ENCODE peak calls at places on chromosomes 7 and 10, in six cellular contexts. J is activated CD4-positive, alpha-beta T cell treated with anti-CD3 and anti-CD28 coated beads for 48 hours; Z is HEK293T; B is posterior cingulate gyrus; Y is fibroblast of mammary gland; O is fibroblast of gingiva. L is an unnamed sample.
A peak's percentile ranks its signal among the peaks of the same experiment; 100 is the strongest.

GRCh38 chr10:4981722-4982471 is 18.7 kb downstream of the AKR1C1 start:
- DNase-seq in J (no peak), B (no peak), O (peak; percentile 51), Z (peak; percentile 10), Y (peak; percentile 69), L (peak; percentile 74)

GRCh38 chr7:75804705-75805104 is 8.9 kb downstream of the CCL24 start:
- DNase-seq in Z (no peak), J (no peak), B (no peak), O (no peak), Y (no peak), L (no peak)

GRCh38 chr10:13053794-13054462 is 46.0 kb upstream of the OPTN start:
- DNase-seq in B (no peak), J (no peak), Z (no peak), Y (no peak), O (no peak), L (no peak)

GRCh38 chr10:93068411-93069244 is 5.1 kb upstream of the CYP26A1 start:
- DNase-seq in Y (peak; percentile 49), Z (no peak), J (no peak), B (no peak), O (peak; percentile 29), L (peak; percentile 84)

GRCh38 chr10:132449051-132449825 is 52.2 kb downstream of the PWWP2B start:
- DNase-seq in B (no peak), Z (no peak), O (peak; percentile 51), J (no peak), Y (peak; percentile 8), L (no peak)

GRCh38 chr7:28778781-28779180 is 179.3 kb downstream of the TRIL start:
- DNase-seq in O (no peak), Z (no peak), B (no peak), J (no peak), Y (peak; percentile 79), L (no peak)

GRCh38 chr7:149868638-149869290 is 5.0 kb upstream of the ATP6V0E2 start:
- DNase-seq in O (no peak), J (no peak), B (no peak), Z (no peak), Y (no peak), L (no peak)

GRCh38 chr7:23418046-23418445 is 52.2 kb downstream of the IGF2BP3 start:
- DNase-seq in Z (no peak), B (no peak), O (peak; percentile 67), Y (peak; percentile 53), J (no peak), L (no peak)

GRCh38 chr7:26334171-26334570 is 42.5 kb downstream of the SNX10 start:
- DNase-seq in O (no peak), Z (no peak), Y (no peak), B (no peak), J (no peak), L (no peak)

GRCh38 chr10:114911801-114912479 is 26.1 kb upstream of the TRUB1 start:
- DNase-seq in O (no peak), J (no peak), Y (no peak), Z (no peak), B (no peak), L (peak; percentile 11)

GRCh38 chr7:110399421-110399820 is 691.5 kb upstream of the LRRN3 start:
- DNase-seq in B (no peak), Z (no peak), Y (no peak), O (no peak), J (no peak), L (no peak)

GRCh38 chr7:17392846-17393245 is 94.4 kb downstream of the AHR start:
- DNase-seq in B (no peak), J (no peak), Z (no peak), Y (peak; percentile 91), O (peak; percentile 90), L (no peak)

GRCh38 chr10:115624448-115624847 is 531.3 kb downstream of the ATRNL1 start:
- DNase-seq in Z (no peak), J (no peak), Y (no peak), B (no peak), O (no peak), L (no peak)

GRCh38 chr7:94276797-94277196 is 117.9 kb upstream of the COL1A2 start:
- DNase-seq in Y (peak; percentile 63), Z (peak; percentile 10), B (no peak), O (peak; percentile 55), J (no peak), L (peak; percentile 50)

GRCh38 chr7:16399265-16399801 is 22.0 kb downstream of the CRPPA start:
- DNase-seq in Y (peak; percentile 42), J (no peak), O (peak; percentile 26), Z (no peak), B (no peak), L (no peak)

GRCh38 chr7:151272410-151272809 is 23.9 kb upstream of the SMARCD3 start:
- DNase-seq in Z (no peak), Y (peak; percentile 37), O (peak; percentile 16), J (no peak), B (no peak), L (no peak)

GRCh38 chr7:111796671-111797070 is 234.4 kb upstream of the IMMP2L start:
- DNase-seq in Y (peak; percentile 21), J (peak; percentile 21), O (no peak), B (no peak), Z (no peak), L (no peak)

GRCh38 chr10:43199684-43200537 is 61.7 kb downstream of the CSGALNACT2 start:
- DNase-seq in O (no peak), Z (no peak), B (no peak), Y (no peak), J (no peak), L (no peak)

GRCh38 chr7:133789951-133790350 is 337.2 kb upstream of the LRGUK start:
- DNase-seq in B (no peak), Z (no peak), O (no peak), J (no peak), Y (no peak), L (peak; percentile 23)

GRCh38 chr10:43214956-43215561 is 51.8 kb downstream of the RASGEF1A start:
- DNase-seq in Y (no peak), J (no peak), B (no peak), O (no peak), Z (no peak), L (no peak)

GRCh38 chr7:151388430-151388829 is 21.4 kb downstream of the WDR86 start:
- DNase-seq in B (no peak), J (no peak), Y (no peak), Z (no peak), O (no peak), L (no peak)

GRCh38 chr10:70492786-70493659 is 14.5 kb downstream of the PALD1 start:
- DNase-seq in Z (no peak), Y (peak; percentile 7), B (no peak), J (no peak), O (no peak), L (no peak)

GRCh38 chr7:121046893-121047468 is 58.5 kb downstream of the CPED1 start:
- DNase-seq in J (no peak), B (no peak), O (no peak), Y (no peak), Z (no peak), L (no peak)

GRCh38 chr7:923108-924041 is 31.1 kb downstream of the ADAP1 start:
- DNase-seq in O (no peak), B (peak; percentile 21), Y (no peak), Z (no peak), J (peak; percentile 96), L (no peak)

GRCh38 chr7:22675917-22676343 is 51.1 kb upstream of the IL6 start:
- DNase-seq in Z (no peak), B (no peak), O (no peak), Y (peak; percentile 40), J (peak; percentile 52), L (no peak)

GRCh38 chr7:139899328-139900020 is 70.4 kb downstream of the TBXAS1 start:
- DNase-seq in Z (no peak), B (no peak), J (no peak), O (no peak), Y (no peak), L (no peak)

GRCh38 chr10:1209355-1209979 is 153.3 kb downstream of the WDR37 start:
- DNase-seq in Z (no peak), B (no peak), O (no peak), J (no peak), Y (no peak), L (no peak)

GRCh38 chr7:106218546-106218945 is 66.2 kb downstream of the NAMPT start:
- DNase-seq in Z (no peak), O (no peak), Y (peak; percentile 70), J (no peak), B (no peak), L (no peak)

L was measured in neural progenitor cell.